ENCODE peak calls at places on chromosome 16, in eight cellular contexts. B is sigmoid colon, R is psoas muscle, F is EL, E is AG09319, Y is activated T-helper 1 cell treated with Interleukin-2 at 50 U/mL for 16 hours, D is omental fat pad, P is SHP77. N is an unnamed sample.
A peak's percentile ranks its signal among the peaks of the same experiment; 100 is the strongest.

GRCh38 chr16:16096161-16096857 is 127.0 kb downstream of the ABCC6 start:
- DNase-seq in B (peak; percentile 92), R (no peak), F (peak; percentile 66), E (no peak), Y (no peak), D (no peak), P (no peak), N (no peak)

GRCh38 chr16:28324235-28324886 is 32.0 kb downstream of the SBK1 start:
- DNase-seq in B (peak; percentile 38), R (no peak), F (no peak), E (no peak), Y (no peak), D (no peak), P (peak; percentile 30), N (no peak)

GRCh38 chr16:48862087-48862532 is 252.1 kb upstream of the N4BP1 start:
- DNase-seq in B (no peak), R (no peak), F (peak; percentile 72), E (no peak), Y (no peak), D (no peak), P (no peak), N (peak; percentile 61)

GRCh38 chr16:89323120-89323960 is 105.8 kb downstream of the ZNF778 start:
- DNase-seq in B (peak; percentile 58), R (peak; percentile 36), F (no peak), E (no peak), Y (no peak), D (no peak), P (no peak), N (no peak)

GRCh38 chr16:88799569-88800276 is 3.9 kb upstream of the CDT1 start:
- DNase-seq in B (no peak), R (peak; percentile 38), F (no peak), E (no peak), Y (no peak), D (no peak), P (no peak), N (no peak)

GRCh38 chr16:14125030-14125681 is 54.0 kb downstream of the MRTFB start:
- DNase-seq in B (no peak), R (no peak), F (no peak), E (no peak), Y (no peak), D (no peak), P (no peak), N (no peak)

GRCh38 chr16:21203155-21203797 is 8.1 kb downstream of the ZP2 start:
- DNase-seq in B (no peak), R (no peak), F (no peak), E (no peak), Y (no peak), D (no peak), P (no peak), N (no peak)

GRCh38 chr16:83802135-83802534 is 5.6 kb upstream of the HSBP1 start:
- DNase-seq in B (no peak), R (no peak), F (peak; percentile 81), E (peak; percentile 78), Y (no peak), D (no peak), P (no peak), N (peak; percentile 63)

GRCh38 chr16:53518550-53519416 is 15.8 kb upstream of the AKTIP start:
- DNase-seq in B (no peak), R (no peak), F (peak; percentile 59), E (no peak), Y (peak; percentile 62), D (no peak), P (no peak), N (no peak)

GRCh38 chr16:666572-666971 is 1.4 kb upstream of the RHOT2 start:
- DNase-seq in B (no peak), R (no peak), F (no peak), E (no peak), Y (no peak), D (no peak), P (no peak), N (no peak)

GRCh38 chr16:78183886-78184553 is 84.6 kb downstream of the WWOX start:
- DNase-seq in B (no peak), R (no peak), F (no peak), E (no peak), Y (no peak), D (no peak), P (peak; percentile 77), N (no peak)

GRCh38 chr16:55482056-55482455 is 3.1 kb downstream of the MMP2 start:
- DNase-seq in B (no peak), R (no peak), F (peak; percentile 43), E (no peak), Y (no peak), D (no peak), P (no peak), N (no peak)

N was measured in LHCN-M2.